ENCODE peak calls at places on chromosomes 5 and 9, in nine cellular contexts. C is PC-9, G is GM13976, Z is iPS-NIHi11, L is substantia nigra, H is COR-L47, S is LoVo, M is thyroid gland, R is amygdala. U is an unnamed sample.

GRCh38 chr5:54897001-54897400 is 88.4 kb downstream of the ESM1 start:
- DNase-seq in G (no peak), C (no peak), R (no peak), H (no peak), S (no peak), L (no peak), Z (no peak), M (no peak), U (no peak)

GRCh38 chr5:11715797-11716196 is 188.4 kb downstream of the CTNND2 start:
- DNase-seq in S (no peak), Z (no peak), M (no peak), H (no peak), C (no peak), L (no peak), G (no peak), R (no peak), U (no peak)

GRCh38 chr5:87138091-87138819 is 129.4 kb upstream of the RASA1 start:
- DNase-seq in S (no peak), H (no peak), M (no peak), G (no peak), Z (no peak), R (no peak), L (no peak), C (no peak), U (no peak)

GRCh38 chr9:136082496-136083361 is 12.4 kb downstream of the NACC2 start:
- DNase-seq in H (no peak), Z (no peak), L (no peak), S (no peak), C (no peak), R (no peak), G (no peak), M (no peak), U (no peak)

GRCh38 chr5:173395933-173396308 is 67.7 kb upstream of the STC2 start:
- DNase-seq in Z (no peak), S (no peak), L (no peak), C (no peak), M (no peak), R (no peak), H (no peak), G (no peak), U (no peak)

GRCh38 chr9:89555426-89556375 is 49.1 kb upstream of the GADD45G start:
- DNase-seq in L (no peak), S (no peak), R (no peak), M (peak), H (no peak), Z (no peak), G (peak), C (no peak), U (no peak)

GRCh38 chr9:77475641-77476473 is 172.3 kb downstream of the GNA14 start:
- DNase-seq in H (no peak), L (no peak), C (no peak), R (no peak), Z (peak), G (peak), M (no peak), S (no peak), U (peak)

GRCh38 chr9:33041459-33042188 is 16.6 kb downstream of the DNAJA1 start:
- DNase-seq in H (no peak), Z (no peak), L (no peak), G (no peak), S (no peak), C (no peak), M (no peak), R (no peak), U (no peak)

GRCh38 chr5:27571681-27572080 is 533.3 kb upstream of the CDH9 start:
- DNase-seq in C (no peak), M (no peak), S (no peak), G (no peak), Z (no peak), R (no peak), L (no peak), H (no peak), U (no peak)

GRCh38 chr5:133702773-133703770 is 90.7 kb upstream of the FSTL4 start:
- DNase-seq in C (no peak), H (no peak), R (no peak), Z (no peak), G (no peak), L (no peak), S (no peak), M (no peak), U (no peak)

GRCh38 chr9:92633879-92634278 is 36.1 kb downstream of the IPPK start:
- DNase-seq in L (no peak), H (no peak), M (no peak), Z (no peak), S (no peak), C (no peak), G (no peak), R (no peak), U (no peak)

GRCh38 chr5:9440517-9440916 is 105.4 kb downstream of the SEMA5A start:
- DNase-seq in S (no peak), R (no peak), Z (no peak), C (peak), M (no peak), G (no peak), L (no peak), H (no peak), U (peak)